ENCODE peak calls at places on chromosomes 1 and 21, in four cellular contexts. One of them, this sample, is unnamed.

GRCh38 chr1:59295603-59296002 is 1.3 kb upstream of the FGGY start:
- DNase-seq in GM12878: no peak
- DNase-seq in HL-60: no peak
- DNase-seq in K562: no peak
- DNase-seq in this sample: no peak

GRCh38 chr1:16064536-16065196 is 8.8 kb downstream of the FAM131C start:
- DNase-seq in GM12878: no peak
- DNase-seq in HL-60: no peak
- DNase-seq in K562: no peak
- DNase-seq in this sample: no peak

GRCh38 chr1:81802601-81803422 is 2.1 kb downstream of the ADGRL2 start:
- DNase-seq in GM12878: no peak
- DNase-seq in HL-60: no peak
- DNase-seq in K562: no peak
- DNase-seq in this sample: peak; percentile 4

GRCh38 chr1:64122588-64122987 is 80.8 kb upstream of the UBE2U start:
- DNase-seq in GM12878: no peak
- DNase-seq in HL-60: no peak
- DNase-seq in K562: no peak
- DNase-seq in this sample: no peak

GRCh38 chr1:34785875-34786470 is 5.0 kb downstream of the GJB3 start:
- DNase-seq in GM12878: no peak
- DNase-seq in HL-60: no peak
- DNase-seq in K562: no peak
- DNase-seq in this sample: no peak

GRCh38 chr1:151935154-151935553 is 25.8 kb upstream of the THEM4 start:
- DNase-seq in GM12878: no peak
- DNase-seq in HL-60: no peak
- DNase-seq in K562: no peak
- DNase-seq in this sample: no peak

GRCh38 chr1:110338200-110339039 is 757 bp upstream of the RBM15 start:
- DNase-seq in GM12878: peak; percentile 100
- DNase-seq in HL-60: peak; percentile 100
- DNase-seq in K562: peak; percentile 97
- DNase-seq in this sample: peak; percentile 59

GRCh38 chr1:53763911-53764310 is 24.9 kb upstream of the GLIS1 start:
- DNase-seq in GM12878: no peak
- DNase-seq in HL-60: no peak
- DNase-seq in K562: no peak
- DNase-seq in this sample: no peak

GRCh38 chr21:15967661-15968060 is 237.9 kb downstream of the USP25 start:
- DNase-seq in GM12878: no peak
- DNase-seq in HL-60: no peak
- DNase-seq in K562: no peak
- DNase-seq in this sample: no peak

GRCh38 chr1:152497273-152497672 is 13.3 kb upstream of the LCE5A start:
- DNase-seq in GM12878: no peak
- DNase-seq in HL-60: no peak
- DNase-seq in K562: peak; percentile 28
- DNase-seq in this sample: no peak

GRCh38 chr1:153557877-153558276 is 7.8 kb downstream of the S100A2 start:
- DNase-seq in GM12878: no peak
- DNase-seq in HL-60: no peak
- DNase-seq in K562: no peak
- DNase-seq in this sample: no peak

GRCh38 chr21:28699186-28699585 is 293.5 kb downstream of the LTN1 start:
- DNase-seq in GM12878: no peak
- DNase-seq in HL-60: no peak
- DNase-seq in K562: no peak
- DNase-seq in this sample: no peak

GRCh38 chr1:161018631-161018930 is 2.4 kb downstream of the F11R start:
- DNase-seq in GM12878: no peak
- DNase-seq in HL-60: no peak
- DNase-seq in K562: no peak
- DNase-seq in this sample: no peak
- TF ChIP-seq POLR2AphosphoS5 in GM12878: no peak
- TF ChIP-seq POLR2AphosphoS5 in HL-60: no peak
- TF ChIP-seq POLR2AphosphoS5 in K562: no peak
- TF ChIP-seq POLR2AphosphoS5 in this sample: no peak

GRCh38 chr1:195617157-195617556 is 991.1 kb downstream of the KCNT2 start:
- DNase-seq in GM12878: no peak
- DNase-seq in HL-60: no peak
- DNase-seq in K562: no peak
- DNase-seq in this sample: no peak

DNA sequence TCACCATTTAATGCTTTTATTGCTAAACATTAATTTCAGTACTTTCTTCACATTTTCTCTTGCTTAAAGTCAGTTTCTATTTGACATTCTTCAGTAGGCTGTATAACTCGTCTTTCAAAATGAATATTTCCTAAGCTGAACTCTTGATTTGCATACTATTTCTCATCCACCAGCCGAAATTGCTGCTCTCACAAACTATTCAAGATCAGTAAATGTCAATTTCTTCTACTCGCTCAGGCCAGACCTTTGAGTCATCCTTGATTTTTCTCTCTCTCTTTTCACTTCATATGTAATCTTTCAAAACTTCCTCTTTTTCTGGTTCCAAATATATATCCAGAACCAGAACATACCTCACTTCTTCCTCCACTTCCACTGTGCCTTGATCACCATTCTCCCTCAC is 990.0 kb downstream of the KCNT2 start:
- DNase-seq in GM12878: no peak
- DNase-seq in HL-60: no peak
- DNase-seq in K562: no peak
- DNase-seq in this sample: no peak
- TF ChIP-seq SPI1 in GM12878: no peak
- TF ChIP-seq SPI1 in HL-60: no peak
- TF ChIP-seq SPI1 in K562: no peak
- TF ChIP-seq SPI1 in this sample: no peak

DNA sequence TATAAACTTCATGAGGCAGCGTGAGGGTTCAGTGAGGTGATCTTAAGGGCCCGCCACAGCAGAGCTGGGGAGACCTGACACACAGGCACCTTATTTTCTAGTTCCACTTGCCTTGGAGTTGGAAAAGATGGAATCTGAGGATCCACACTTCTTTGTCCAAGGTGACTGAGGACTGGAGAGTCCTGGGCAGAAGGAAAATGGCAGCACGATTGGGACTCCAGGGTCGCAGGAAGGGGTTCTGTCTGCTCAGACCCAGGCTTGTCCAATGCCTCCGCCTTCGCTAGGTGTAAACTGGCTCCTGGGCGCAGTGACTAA is 1.3 kb downstream of the GALE start:
- DNase-seq in GM12878: no peak
- DNase-seq in HL-60: no peak
- DNase-seq in K562: no peak
- DNase-seq in this sample: no peak
- TF ChIP-seq POLR2AphosphoS5 in GM12878: no peak
- TF ChIP-seq POLR2AphosphoS5 in HL-60: no peak
- TF ChIP-seq POLR2AphosphoS5 in K562: no peak
- TF ChIP-seq POLR2AphosphoS5 in this sample: no peak

GRCh38 chr1:11822091-11822490 is 16.1 kb downstream of the CLCN6 start:
- DNase-seq in GM12878: no peak
- DNase-seq in HL-60: no peak
- DNase-seq in K562: no peak
- DNase-seq in this sample: no peak

DNA sequence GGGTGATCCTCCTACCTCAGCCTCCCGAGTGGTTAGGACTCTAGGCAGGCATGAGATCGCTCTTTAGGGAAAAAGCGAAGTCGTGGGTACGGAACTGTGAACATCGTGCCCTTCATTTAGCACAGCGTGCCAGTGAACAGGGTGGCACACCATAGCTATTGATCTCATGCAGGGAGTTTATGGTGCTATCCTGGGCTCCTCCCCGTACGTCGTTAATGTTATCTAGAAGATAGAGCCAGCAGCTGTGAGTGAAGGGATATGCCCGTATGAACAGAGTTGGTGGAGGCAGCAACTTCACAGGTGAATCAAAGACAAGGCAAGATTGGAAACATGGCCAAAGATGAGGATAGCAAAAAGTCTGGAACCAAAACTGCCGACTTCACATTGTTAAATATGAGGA is 11.2 kb downstream of the CLCN6 start:
- DNase-seq in GM12878: no peak
- DNase-seq in HL-60: no peak
- DNase-seq in K562: no peak
- DNase-seq in this sample: no peak
- TF ChIP-seq SPI1 in GM12878: no peak
- TF ChIP-seq SPI1 in HL-60: no peak
- TF ChIP-seq SPI1 in K562: no peak
- TF ChIP-seq SPI1 in this sample: no peak

This sample was measured in GM12891.